ENCODE peak calls at places on chromosomes 4 and X, in four cellular contexts. T is ovary, Y is tibial artery, M is iPS DF 6.9. C is an unnamed sample. For H3K4me1 and H3K36me3, the result is how much of the 10 kb centered on the place peaks cover.

GRCh38 chr4:139144911-139145551 is 32.0 kb downstream of the ELF2 start:
- DNase-seq in T (no peak), Y (no peak), M (no peak), C (no peak)

GRCh38 chr4:36088542-36088941 is 155.8 kb downstream of the ARAP2 start:
- DNase-seq in Y (no peak), T (no peak), M (no peak), C (peak)

GRCh38 chr4:140857111-140857510 is 100.9 kb upstream of the TBC1D9 start:
- DNase-seq in T (no peak), Y (no peak), M (no peak), C (no peak)

GRCh38 chr4:6750302-6751221 is 32.0 kb upstream of the KIAA0232 start:
- DNase-seq in T (no peak), Y (no peak), M (no peak), C (no peak)

GRCh38 chr4:39719804-39720580 is 22.1 kb downstream of the UBE2K start:
- DNase-seq in M (no peak), Y (no peak), T (no peak), C (no peak)

GRCh38 chr4:110062166-110062565 is 136.2 kb downstream of the ELOVL6 start:
- DNase-seq in M (no peak), T (no peak), Y (no peak), C (no peak)

GRCh38 chrX:85836868-85837267 is 210.5 kb downstream of the CHM start:
- DNase-seq in Y (no peak), M (no peak), T (no peak), C (no peak)

GRCh38 chr4:740656-741282 is 35.1 kb downstream of the PCGF3 start:
- DNase-seq in T (no peak), Y (no peak), M (no peak), C (no peak)

GRCh38 chr4:80172203-80172602 is 25.1 kb upstream of the PRDM8 start:
- DNase-seq in Y (no peak), T (no peak), M (no peak), C (no peak)

GRCh38 chr4:20490734-20491133 is 209.5 kb upstream of the PACRGL start:
- DNase-seq in Y (no peak), T (no peak), M (no peak), C (no peak)

GRCh38 chr4:33411182-33411581 is 2691.0 kb downstream of the PCDH7 start:
- DNase-seq in T (no peak), Y (no peak), M (no peak), C (no peak)

DNA sequence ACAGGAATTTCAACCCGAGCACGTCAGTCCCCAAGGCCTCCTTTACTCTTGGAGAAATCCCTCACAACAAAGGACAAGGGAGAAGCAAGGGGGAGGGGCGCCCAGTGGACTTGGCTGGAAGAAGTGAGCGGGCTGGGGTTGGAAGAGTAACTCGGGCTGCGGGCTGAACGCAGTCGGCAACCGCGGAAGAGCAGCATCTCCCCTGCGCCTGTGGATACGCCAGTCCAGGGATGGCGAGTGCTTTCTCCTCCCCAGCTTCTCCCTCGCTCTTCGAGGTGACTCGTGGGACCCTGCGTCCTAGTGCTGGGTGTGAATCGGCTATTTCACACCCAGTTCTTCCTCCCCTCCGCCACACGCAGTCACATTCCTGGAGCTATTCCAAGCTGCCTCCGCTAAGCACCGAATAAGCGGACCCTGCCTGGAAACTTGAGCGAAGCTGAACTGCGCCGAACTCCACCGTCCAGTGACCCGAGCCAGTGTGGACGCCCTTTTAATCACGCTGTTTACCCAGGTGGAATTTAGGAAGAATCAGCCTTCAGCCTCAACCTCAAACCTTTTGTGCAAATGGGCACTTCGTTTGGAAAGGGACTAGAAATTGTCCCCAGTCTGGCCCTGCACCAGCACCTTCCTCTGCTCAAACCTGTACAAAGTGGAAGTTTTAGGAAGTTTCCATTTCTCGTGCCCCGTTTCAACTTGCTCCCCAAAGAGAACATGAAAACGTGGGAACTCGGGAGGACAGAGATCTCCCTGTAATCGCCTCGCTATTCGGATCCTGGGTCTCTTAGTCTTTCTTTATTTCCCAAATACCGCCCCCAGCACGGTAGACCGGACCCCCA is 64.3 kb upstream of the WDR17 start:
- DNase-seq in Y (no peak), T (peak), M (peak), C (peak)
- H3K4me3 ChIP-seq in Y (peak), T (peak), M (peak), C (peak)

DNA sequence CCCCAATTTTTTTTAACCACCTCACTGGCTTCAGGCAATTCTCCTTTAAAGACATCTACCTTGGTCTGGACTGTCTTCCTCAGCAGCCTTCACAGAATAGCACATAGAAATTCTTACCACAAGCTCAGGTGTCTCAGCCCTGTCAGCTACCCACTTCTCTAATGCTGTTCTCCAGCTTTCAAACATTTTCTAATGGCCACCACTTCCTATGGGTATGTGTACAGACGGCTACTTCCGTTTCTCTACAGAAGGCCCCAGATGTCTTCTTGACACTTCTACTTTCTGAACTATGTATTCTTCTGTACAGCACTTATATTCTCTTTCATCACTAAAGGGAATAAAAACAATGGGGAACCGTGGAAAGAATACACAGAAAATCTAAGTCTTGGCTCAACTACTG is 13.4 kb downstream of the OPHN1 start:
- DNase-seq in T (no peak), Y (no peak), M (no peak), C (no peak)
- H3K4me1 ChIP-seq in T (under half), Y (under half), M (under half), C (under half)

GRCh38 chr4:102868153-102868781 is 525 bp upstream of the CISD2 start:
- DNase-seq in T (peak), M (no peak), Y (peak), C (peak)

GRCh38 chr4:102871772-102872171 is 3.0 kb downstream of the CISD2 start:
- DNase-seq in Y (no peak), T (no peak), M (no peak), C (no peak)

GRCh38 chr4:102867278-102868152 is 1.3 kb upstream of the CISD2 start:
- DNase-seq in Y (no peak), M (no peak), T (no peak), C (peak)

GRCh38 chr4:102869569-102870227 is 906 bp downstream of the CISD2 start:
- DNase-seq in M (no peak), T (no peak), Y (peak), C (no peak)

GRCh38 chr4:102868782-102869568 is at the start of gene CISD2:
- DNase-seq in T (peak), M (peak), Y (peak), C (peak)
- H3K36me3 ChIP-seq in T (under half), M (under half), Y (under half), C (under half)

GRCh38 chrX:147891886-147892285 is 19.8 kb upstream of the FMR1 start:
- DNase-seq in M (no peak), T (no peak), Y (no peak), C (no peak)
- H3K4me3 ChIP-seq in M (no peak), T (no peak), Y (no peak), C (no peak)